ENCODE peak calls at places on chromosomes 11 and 22, in five cellular contexts. One of them, this sample, is unnamed.

GRCh38 chr11:134512061-134512460 is 100.0 kb upstream of the B3GAT1 start:
- DNase-seq in WTC11: no peak
- DNase-seq in CD8-positive, alpha-beta T cell: no peak
- DNase-seq in chondrocyte: peak; percentile 44
- DNase-seq in natural killer cell: peak; percentile 7
- DNase-seq in this sample: no peak

GRCh38 chr22:24414984-24415945 is 12.1 kb upstream of the ADORA2A start:
- DNase-seq in WTC11: no peak
- DNase-seq in CD8-positive, alpha-beta T cell: no peak
- DNase-seq in chondrocyte: no peak
- DNase-seq in natural killer cell: no peak
- DNase-seq in this sample: no peak

GRCh38 chr11:12289667-12290476 is 87.5 kb upstream of the PARVA start:
- DNase-seq in WTC11: no peak
- DNase-seq in CD8-positive, alpha-beta T cell: peak; percentile 47
- DNase-seq in chondrocyte: no peak
- DNase-seq in natural killer cell: no peak
- DNase-seq in this sample: no peak

GRCh38 chr11:111352235-111352746 is 26.8 kb downstream of the POU2AF1 start:
- DNase-seq in WTC11: no peak
- DNase-seq in CD8-positive, alpha-beta T cell: no peak
- DNase-seq in chondrocyte: no peak
- DNase-seq in natural killer cell: no peak
- DNase-seq in this sample: no peak

GRCh38 chr22:35995345-35995744 is 33.3 kb downstream of the RBFOX2 start:
- DNase-seq in WTC11: no peak
- DNase-seq in CD8-positive, alpha-beta T cell: no peak
- DNase-seq in chondrocyte: no peak
- DNase-seq in natural killer cell: no peak
- DNase-seq in this sample: no peak

GRCh38 chr11:12200359-12201015 is 90.1 kb downstream of the MICAL2 start:
- DNase-seq in WTC11: no peak
- DNase-seq in CD8-positive, alpha-beta T cell: no peak
- DNase-seq in chondrocyte: no peak
- DNase-seq in natural killer cell: no peak
- DNase-seq in this sample: no peak

GRCh38 chr11:71246559-71246958 is 5.8 kb downstream of the SHANK2 start:
- DNase-seq in WTC11: peak; percentile 78
- DNase-seq in CD8-positive, alpha-beta T cell: no peak
- DNase-seq in chondrocyte: no peak
- DNase-seq in natural killer cell: no peak
- DNase-seq in this sample: no peak

GRCh38 chr11:21323617-21324016 is 654.2 kb downstream of the NELL1 start:
- DNase-seq in WTC11: no peak
- DNase-seq in CD8-positive, alpha-beta T cell: no peak
- DNase-seq in chondrocyte: no peak
- DNase-seq in natural killer cell: no peak
- DNase-seq in this sample: no peak

GRCh38 chr11:69985654-69986420 is 92.3 kb upstream of the ANO1 start:
- DNase-seq in WTC11: peak; percentile 49
- DNase-seq in CD8-positive, alpha-beta T cell: no peak
- DNase-seq in chondrocyte: no peak
- DNase-seq in natural killer cell: no peak
- DNase-seq in this sample: no peak

GRCh38 chr11:62000539-62001446 is 33.4 kb upstream of the FTH1 start:
- DNase-seq in WTC11: no peak
- DNase-seq in CD8-positive, alpha-beta T cell: no peak
- DNase-seq in chondrocyte: no peak
- DNase-seq in natural killer cell: no peak
- DNase-seq in this sample: no peak

GRCh38 chr22:20178075-20178921 is 27.4 kb upstream of the CCDC188 start:
- DNase-seq in WTC11: no peak
- DNase-seq in CD8-positive, alpha-beta T cell: no peak
- DNase-seq in chondrocyte: no peak
- DNase-seq in natural killer cell: no peak
- DNase-seq in this sample: no peak

GRCh38 chr11:108551653-108552462 is 41.7 kb downstream of the EXPH5 start:
- DNase-seq in WTC11: no peak
- DNase-seq in CD8-positive, alpha-beta T cell: no peak
- DNase-seq in chondrocyte: no peak
- DNase-seq in natural killer cell: no peak
- DNase-seq in this sample: no peak

GRCh38 chr11:92978226-92979111 is 9.0 kb downstream of the MTNR1B start:
- DNase-seq in WTC11: no peak
- DNase-seq in CD8-positive, alpha-beta T cell: no peak
- DNase-seq in chondrocyte: no peak
- DNase-seq in natural killer cell: no peak
- DNase-seq in this sample: no peak
- TF ChIP-seq CTCF in WTC11: no peak
- TF ChIP-seq CTCF in CD8-positive, alpha-beta T cell: no peak
- TF ChIP-seq CTCF in chondrocyte: no peak
- TF ChIP-seq CTCF in natural killer cell: no peak
- TF ChIP-seq CTCF in this sample: no peak

DNA sequence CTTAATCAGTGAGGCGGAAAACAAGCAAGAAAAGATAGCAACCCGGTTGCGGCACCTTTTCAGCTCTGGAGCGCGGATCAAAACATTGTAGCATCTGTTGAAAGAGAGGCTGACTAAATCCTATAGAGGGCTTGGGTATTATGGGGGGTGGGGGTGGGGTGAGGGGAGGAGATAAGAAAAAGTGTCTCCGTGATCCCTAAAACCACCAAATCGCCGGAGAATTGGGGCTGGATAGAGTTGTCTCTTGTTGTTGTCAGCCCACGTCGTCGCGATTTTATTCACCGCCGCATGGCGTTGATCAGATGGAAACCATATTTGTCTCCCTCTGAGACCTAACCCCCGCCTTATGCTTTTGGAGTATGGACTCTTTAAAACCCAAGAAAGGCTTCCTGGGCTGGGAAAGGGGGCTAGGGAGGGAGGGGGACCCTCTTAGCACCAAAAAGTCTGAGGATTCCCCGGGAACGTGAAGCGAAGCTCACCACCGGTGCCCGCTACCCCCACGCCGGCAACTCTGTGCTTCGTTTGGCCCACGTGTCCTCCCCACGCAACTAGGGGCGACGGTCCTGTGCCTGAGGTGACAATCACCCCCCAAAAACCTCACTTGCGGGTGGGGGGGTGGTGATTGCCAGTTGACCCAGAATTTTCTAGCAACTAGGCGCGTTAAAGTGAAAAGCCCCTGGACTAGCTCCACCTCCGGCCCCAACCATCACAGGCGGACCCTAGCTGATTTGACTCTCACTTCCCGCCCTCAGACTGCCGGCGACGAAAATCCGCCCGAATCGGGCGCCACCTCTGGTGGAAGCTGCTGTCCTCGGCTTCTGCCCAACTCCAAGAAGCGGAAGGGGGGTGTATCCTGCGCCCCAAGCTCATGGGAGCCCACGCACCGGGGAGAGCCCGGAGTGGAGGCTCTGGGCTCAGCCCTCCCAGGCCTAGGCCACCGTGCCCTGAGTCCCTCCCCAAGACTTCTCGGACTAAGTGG is 12.8 kb downstream of the PAX6 start:
- DNase-seq in WTC11: peak; percentile 86
- DNase-seq in CD8-positive, alpha-beta T cell: no peak
- DNase-seq in chondrocyte: no peak
- DNase-seq in natural killer cell: no peak
- DNase-seq in this sample: no peak
- TF ChIP-seq CTCF in WTC11: no peak
- TF ChIP-seq CTCF in CD8-positive, alpha-beta T cell: no peak
- TF ChIP-seq CTCF in chondrocyte: peak; percentile 68
- TF ChIP-seq CTCF in natural killer cell: no peak
- TF ChIP-seq CTCF in this sample: peak; percentile 48

GRCh38 chr11:60831143-60831500 is 10.8 kb upstream of the CCDC86 start:
- DNase-seq in WTC11: peak; percentile 83
- DNase-seq in CD8-positive, alpha-beta T cell: peak; percentile 88
- DNase-seq in chondrocyte: no peak
- DNase-seq in natural killer cell: peak; percentile 74
- DNase-seq in this sample: peak; percentile 70
- TF ChIP-seq CTCF in WTC11: peak; percentile 90
- TF ChIP-seq CTCF in CD8-positive, alpha-beta T cell: peak; percentile 90
- TF ChIP-seq CTCF in chondrocyte: peak; percentile 97
- TF ChIP-seq CTCF in natural killer cell: peak; percentile 96
- TF ChIP-seq CTCF in this sample: peak; percentile 93

GRCh38 chr11:128021304-128022006 is 565.9 kb downstream of the ETS1 start:
- DNase-seq in WTC11: peak; percentile 40
- DNase-seq in CD8-positive, alpha-beta T cell: no peak
- DNase-seq in chondrocyte: no peak
- DNase-seq in natural killer cell: no peak
- DNase-seq in this sample: no peak
- TF ChIP-seq CTCF in WTC11: peak; percentile 35
- TF ChIP-seq CTCF in CD8-positive, alpha-beta T cell: no peak
- TF ChIP-seq CTCF in chondrocyte: peak; percentile 81
- TF ChIP-seq CTCF in natural killer cell: no peak
- TF ChIP-seq CTCF in this sample: peak; percentile 69